ENCODE peak calls at places on chromosome 15, in six cellular contexts. R, Z, W, O, Y and Q are unnamed samples.

GRCh38 chr15:82950746-82951370 is 1.7 kb downstream of the HOMER2 start:
- DNase-seq in R (no peak), Z (no peak), W (no peak), O (no peak), Y (peak; percentile 20), Q (no peak)

GRCh38 chr15:96270581-96271172 is 59.8 kb upstream of the NR2F2 start:
- DNase-seq in R (peak; percentile 56), Z (peak; percentile 75), W (no peak), O (no peak), Y (no peak), Q (no peak)

GRCh38 chr15:70271422-70272088 is 173.8 kb upstream of the TLE3 start:
- DNase-seq in R (peak; percentile 95), Z (peak; percentile 93), W (peak; percentile 33), O (no peak), Y (no peak), Q (peak; percentile 88)

GRCh38 chr15:95174880-95175279 is 943.5 kb downstream of the MCTP2 start:
- DNase-seq in R (no peak), Z (peak; percentile 84), W (no peak), O (no peak), Y (no peak), Q (no peak)

GRCh38 chr15:32993285-32993684 is 201.2 kb downstream of the FMN1 start:
- DNase-seq in R (peak; percentile 58), Z (peak; percentile 29), W (no peak), O (no peak), Y (no peak), Q (no peak)

GRCh38 chr15:24292837-24293236 is 382.7 kb upstream of the NPAP1 start:
- DNase-seq in R (no peak), Z (no peak), W (no peak), O (no peak), Y (no peak), Q (no peak)

GRCh38 chr15:41936649-41937567 is 35.4 kb downstream of the EHD4 start:
- DNase-seq in R (no peak), Z (no peak), W (no peak), O (no peak), Y (no peak), Q (no peak)

GRCh38 chr15:31216210-31216911 is 110.3 kb upstream of the KLF13 start:
- DNase-seq in R (peak; percentile 64), Z (peak; percentile 91), W (peak; percentile 53), O (peak; percentile 84), Y (peak; percentile 59), Q (peak; percentile 77)

GRCh38 chr15:65773386-65774111 is 18.5 kb downstream of the DENND4A start:
- DNase-seq in R (no peak), Z (no peak), W (no peak), O (no peak), Y (no peak), Q (no peak)

GRCh38 chr15:96352594-96353377 is 22.3 kb downstream of the NR2F2 start:
- DNase-seq in R (no peak), Z (peak; percentile 23), W (no peak), O (no peak), Y (no peak), Q (peak; percentile 26)

GRCh38 chr15:40259021-40259420 is 20.2 kb downstream of the PAK6 start:
- DNase-seq in R (no peak), Z (no peak), W (no peak), O (no peak), Y (peak; percentile 55), Q (no peak)

GRCh38 chr15:74365619-74366445 is 1.6 kb downstream of the CYP11A1 start:
- DNase-seq in R (peak; percentile 66), Z (peak; percentile 82), W (no peak), O (peak; percentile 69), Y (no peak), Q (peak; percentile 84)

GRCh38 chr15:39746176-39746575 is 36.5 kb downstream of the FSIP1 start:
- DNase-seq in R (peak; percentile 35), Z (peak; percentile 33), W (no peak), O (no peak), Y (no peak), Q (no peak)

GRCh38 chr15:71651750-71652186 is 158.6 kb upstream of the NR2E3 start:
- DNase-seq in R (peak; percentile 88), Z (peak; percentile 85), W (no peak), O (no peak), Y (peak; percentile 32), Q (peak; percentile 59)

GRCh38 chr15:32709295-32710033 is 8.3 kb upstream of the GREM1 start:
- DNase-seq in R (no peak), Z (no peak), W (no peak), O (no peak), Y (no peak), Q (no peak)

GRCh38 chr15:63678383-63678782 is 81.2 kb downstream of the FBXL22 start:
- DNase-seq in R (no peak), Z (no peak), W (no peak), O (no peak), Y (no peak), Q (no peak)

GRCh38 chr15:40829155-40829554 is 647 bp upstream of the PPP1R14D start:
- DNase-seq in R (no peak), Z (no peak), W (no peak), O (no peak), Y (no peak), Q (no peak)

GRCh38 chr15:51731549-51732267 is 5.7 kb downstream of the LYSMD2 start:
- DNase-seq in R (peak; percentile 72), Z (no peak), W (no peak), O (no peak), Y (no peak), Q (no peak)